ENCODE peak calls at places on chromosomes 3 and 15, in six cellular contexts. One of them, this sample, is unnamed.

GRCh38 chr3:69094467-69095205 is 9.9 kb downstream of the ARL6IP5 start:
- DNase-seq in uterus: no peak
- DNase-seq in endothelial cell: no peak
- DNase-seq in ovary: no peak
- DNase-seq in hepatocyte: no peak
- DNase-seq in heart left ventricle: no peak
- DNase-seq in this sample: no peak

GRCh38 chr15:87871130-87871737 is 385.3 kb downstream of the NTRK3 start:
- DNase-seq in endothelial cell: no peak
- DNase-seq in uterus: no peak
- DNase-seq in ovary: no peak
- DNase-seq in hepatocyte: no peak
- DNase-seq in heart left ventricle: no peak
- DNase-seq in this sample: no peak

GRCh38 chr15:59691194-59691805 is 2.2 kb upstream of the BNIP2 start:
- DNase-seq in hepatocyte: peak; percentile 63
- DNase-seq in ovary: peak; percentile 13
- DNase-seq in heart left ventricle: no peak
- DNase-seq in endothelial cell: peak; percentile 23
- DNase-seq in uterus: peak; percentile 45
- DNase-seq in this sample: no peak

GRCh38 chr3:130971208-130971607 is 55.4 kb downstream of the ASTE1 start:
- DNase-seq in uterus: no peak
- DNase-seq in ovary: no peak
- DNase-seq in heart left ventricle: no peak
- DNase-seq in endothelial cell: no peak
- DNase-seq in hepatocyte: no peak
- DNase-seq in this sample: no peak

GRCh38 chr3:143972495-143973351 is 1.1 kb downstream of the DIPK2A start:
- DNase-seq in uterus: peak; percentile 70
- DNase-seq in endothelial cell: peak; percentile 70
- DNase-seq in heart left ventricle: peak; percentile 64
- DNase-seq in hepatocyte: peak; percentile 86
- DNase-seq in ovary: peak; percentile 56
- DNase-seq in this sample: peak; percentile 74

GRCh38 chr15:75723847-75724660 is 11.4 kb upstream of the CSPG4 start:
- DNase-seq in heart left ventricle: peak; percentile 91
- DNase-seq in uterus: peak; percentile 93
- DNase-seq in ovary: peak; percentile 84
- DNase-seq in endothelial cell: peak; percentile 57
- DNase-seq in hepatocyte: peak; percentile 98
- DNase-seq in this sample: no peak

GRCh38 chr3:100075163-100075562 is 39.1 kb downstream of the FILIP1L start:
- DNase-seq in hepatocyte: no peak
- DNase-seq in uterus: no peak
- DNase-seq in heart left ventricle: no peak
- DNase-seq in endothelial cell: no peak
- DNase-seq in ovary: no peak
- DNase-seq in this sample: no peak

GRCh38 chr3:57006048-57006709 is 54.3 kb upstream of the SPATA12 start:
- DNase-seq in endothelial cell: no peak
- DNase-seq in uterus: no peak
- DNase-seq in hepatocyte: no peak
- DNase-seq in heart left ventricle: no peak
- DNase-seq in ovary: no peak
- DNase-seq in this sample: no peak

GRCh38 chr3:60448668-60449067 is 802.6 kb downstream of the FHIT start:
- DNase-seq in endothelial cell: no peak
- DNase-seq in hepatocyte: peak; percentile 16
- DNase-seq in ovary: no peak
- DNase-seq in uterus: no peak
- DNase-seq in heart left ventricle: no peak
- DNase-seq in this sample: no peak

GRCh38 chr3:66241466-66241865 is 20.7 kb downstream of the SLC25A26 start:
- DNase-seq in heart left ventricle: no peak
- DNase-seq in endothelial cell: no peak
- DNase-seq in ovary: no peak
- DNase-seq in hepatocyte: no peak
- DNase-seq in uterus: no peak
- DNase-seq in this sample: no peak

GRCh38 chr3:63413523-63413922 is 135.4 kb downstream of the SYNPR start:
- DNase-seq in hepatocyte: no peak
- DNase-seq in uterus: no peak
- DNase-seq in endothelial cell: no peak
- DNase-seq in heart left ventricle: no peak
- DNase-seq in ovary: no peak
- DNase-seq in this sample: no peak

GRCh38 chr3:193830791-193831191 is 237.8 kb downstream of the OPA1 start:
- DNase-seq in uterus: no peak
- DNase-seq in ovary: no peak
- DNase-seq in heart left ventricle: no peak
- DNase-seq in endothelial cell: no peak
- DNase-seq in hepatocyte: no peak
- DNase-seq in this sample: no peak

GRCh38 chr3:10697918-10698317 is 118.1 kb upstream of the SLC6A11 start:
- DNase-seq in heart left ventricle: no peak
- DNase-seq in uterus: no peak
- DNase-seq in ovary: no peak
- DNase-seq in hepatocyte: no peak
- DNase-seq in endothelial cell: no peak
- DNase-seq in this sample: no peak

GRCh38 chr15:67715166-67715565 is 110.1 kb upstream of the SKOR1 start:
- DNase-seq in ovary: no peak
- DNase-seq in heart left ventricle: no peak
- DNase-seq in hepatocyte: no peak
- DNase-seq in uterus: no peak
- DNase-seq in endothelial cell: no peak
- DNase-seq in this sample: no peak

GRCh38 chr15:68078365-68078764 is 24.2 kb downstream of the PIAS1 start:
- DNase-seq in endothelial cell: no peak
- DNase-seq in ovary: no peak
- DNase-seq in uterus: no peak
- DNase-seq in heart left ventricle: no peak
- DNase-seq in hepatocyte: no peak
- DNase-seq in this sample: no peak

GRCh38 chr15:31471731-31472430 is 145.2 kb downstream of the KLF13 start:
- DNase-seq in hepatocyte: no peak
- DNase-seq in endothelial cell: no peak
- DNase-seq in uterus: peak; percentile 29
- DNase-seq in heart left ventricle: no peak
- DNase-seq in ovary: no peak
- DNase-seq in this sample: no peak

GRCh38 chr15:52206446-52206845 is 15.3 kb upstream of the GNB5 start:
- DNase-seq in uterus: no peak
- DNase-seq in ovary: no peak
- DNase-seq in hepatocyte: no peak
- DNase-seq in endothelial cell: no peak
- DNase-seq in heart left ventricle: no peak
- DNase-seq in this sample: no peak

GRCh38 chr3:169232863-169233262 is 430.6 kb downstream of the MECOM start:
- DNase-seq in heart left ventricle: no peak
- DNase-seq in endothelial cell: no peak
- DNase-seq in ovary: no peak
- DNase-seq in hepatocyte: no peak
- DNase-seq in uterus: no peak
- DNase-seq in this sample: no peak

GRCh38 chr15:78037328-78037727 is 40.2 kb downstream of the TBC1D2B start:
- DNase-seq in heart left ventricle: no peak
- DNase-seq in hepatocyte: no peak
- DNase-seq in uterus: no peak
- DNase-seq in ovary: no peak
- DNase-seq in endothelial cell: no peak
- DNase-seq in this sample: no peak

GRCh38 chr3:4410174-4410573 is 56.9 kb downstream of the SUMF1 start:
- DNase-seq in heart left ventricle: no peak
- DNase-seq in endothelial cell: no peak
- DNase-seq in hepatocyte: no peak
- DNase-seq in uterus: no peak
- DNase-seq in ovary: no peak
- DNase-seq in this sample: no peak

GRCh38 chr3:54578417-54578816 is 349.4 kb downstream of the LRTM1 start:
- DNase-seq in uterus: no peak
- DNase-seq in ovary: no peak
- DNase-seq in hepatocyte: peak; percentile 13
- DNase-seq in endothelial cell: no peak
- DNase-seq in heart left ventricle: no peak
- DNase-seq in this sample: no peak

DNA sequence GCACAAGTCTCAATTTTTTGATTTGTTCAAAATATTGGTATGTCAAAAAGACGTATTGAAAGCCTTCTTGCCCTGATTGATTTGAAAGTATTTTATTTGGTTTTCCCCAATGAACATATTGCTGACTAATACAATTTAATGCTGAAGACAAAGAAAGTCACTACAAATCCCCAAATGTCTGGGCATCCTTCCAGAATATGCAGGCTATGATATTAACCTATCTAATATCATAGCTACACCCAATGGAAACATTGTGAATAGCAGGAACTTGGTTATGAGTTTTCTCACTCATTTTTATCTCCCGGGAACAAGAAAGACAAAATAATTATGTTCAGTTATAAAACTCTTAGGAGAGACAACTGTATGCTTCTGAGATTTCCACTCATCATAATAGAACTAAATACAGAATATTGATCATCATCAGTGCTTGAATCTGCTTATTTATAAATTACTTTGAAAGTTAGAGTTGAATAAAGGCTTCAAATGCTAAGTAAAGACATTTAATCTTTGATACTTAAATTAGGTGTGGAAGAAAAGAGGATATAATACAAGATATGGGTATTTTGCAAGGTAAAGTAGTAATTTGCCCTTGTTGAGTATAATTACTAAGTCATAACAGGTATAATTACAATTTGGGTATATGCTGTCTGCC is 483.9 kb downstream of the RBMS3 start:
- DNase-seq in endothelial cell: no peak
- DNase-seq in ovary: peak; percentile 15
- DNase-seq in uterus: no peak
- DNase-seq in heart left ventricle: peak; percentile 70
- DNase-seq in hepatocyte: peak; percentile 59
- DNase-seq in this sample: no peak
- TF ChIP-seq CTCF in endothelial cell: no peak
- TF ChIP-seq CTCF in ovary: peak; percentile 85
- TF ChIP-seq CTCF in uterus: peak; percentile 43
- TF ChIP-seq CTCF in heart left ventricle: peak; percentile 63
- TF ChIP-seq CTCF in hepatocyte: peak; percentile 54
- TF ChIP-seq CTCF in this sample: no peak

DNA sequence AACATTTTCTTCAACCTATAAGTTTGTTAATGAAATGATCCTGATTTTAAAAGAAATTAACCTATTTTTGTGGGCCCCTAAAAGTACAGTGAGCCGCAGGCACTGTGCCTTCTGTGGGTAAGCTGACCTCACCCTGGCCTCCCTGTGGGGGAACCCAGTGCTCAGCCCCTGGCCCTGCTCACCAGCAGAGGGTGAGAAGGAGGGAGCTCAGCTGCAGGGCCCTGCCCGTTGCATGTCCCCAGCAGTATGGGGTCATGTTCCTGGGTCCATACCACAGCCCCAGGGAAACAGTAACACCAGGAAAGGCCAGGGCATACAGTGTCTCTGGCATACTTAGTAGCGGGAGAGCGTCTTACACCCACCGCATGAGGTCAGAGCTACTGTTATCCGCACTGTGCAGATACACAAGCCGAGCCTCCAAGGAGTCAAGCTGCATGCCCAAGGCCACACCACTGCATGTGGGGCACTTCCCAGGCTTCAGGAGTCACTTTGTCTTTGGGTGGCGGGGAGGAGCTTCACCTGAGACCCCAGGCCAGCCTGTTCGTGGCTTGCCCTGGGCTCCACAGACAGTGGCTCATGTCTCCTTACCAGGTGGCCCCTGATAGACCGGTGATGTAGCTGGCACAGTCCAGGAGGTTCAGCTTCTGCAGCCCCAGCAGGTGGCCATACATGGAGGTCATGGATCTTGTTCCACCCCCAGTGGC is 22.6 kb upstream of the EHD4 start:
- DNase-seq in endothelial cell: no peak
- DNase-seq in hepatocyte: no peak
- DNase-seq in ovary: no peak
- DNase-seq in uterus: no peak
- DNase-seq in heart left ventricle: no peak
- DNase-seq in this sample: no peak
- TF ChIP-seq CTCF in endothelial cell: no peak
- TF ChIP-seq CTCF in hepatocyte: no peak
- TF ChIP-seq CTCF in ovary: no peak
- TF ChIP-seq CTCF in uterus: no peak
- TF ChIP-seq CTCF in heart left ventricle: no peak
- TF ChIP-seq CTCF in this sample: no peak

DNA sequence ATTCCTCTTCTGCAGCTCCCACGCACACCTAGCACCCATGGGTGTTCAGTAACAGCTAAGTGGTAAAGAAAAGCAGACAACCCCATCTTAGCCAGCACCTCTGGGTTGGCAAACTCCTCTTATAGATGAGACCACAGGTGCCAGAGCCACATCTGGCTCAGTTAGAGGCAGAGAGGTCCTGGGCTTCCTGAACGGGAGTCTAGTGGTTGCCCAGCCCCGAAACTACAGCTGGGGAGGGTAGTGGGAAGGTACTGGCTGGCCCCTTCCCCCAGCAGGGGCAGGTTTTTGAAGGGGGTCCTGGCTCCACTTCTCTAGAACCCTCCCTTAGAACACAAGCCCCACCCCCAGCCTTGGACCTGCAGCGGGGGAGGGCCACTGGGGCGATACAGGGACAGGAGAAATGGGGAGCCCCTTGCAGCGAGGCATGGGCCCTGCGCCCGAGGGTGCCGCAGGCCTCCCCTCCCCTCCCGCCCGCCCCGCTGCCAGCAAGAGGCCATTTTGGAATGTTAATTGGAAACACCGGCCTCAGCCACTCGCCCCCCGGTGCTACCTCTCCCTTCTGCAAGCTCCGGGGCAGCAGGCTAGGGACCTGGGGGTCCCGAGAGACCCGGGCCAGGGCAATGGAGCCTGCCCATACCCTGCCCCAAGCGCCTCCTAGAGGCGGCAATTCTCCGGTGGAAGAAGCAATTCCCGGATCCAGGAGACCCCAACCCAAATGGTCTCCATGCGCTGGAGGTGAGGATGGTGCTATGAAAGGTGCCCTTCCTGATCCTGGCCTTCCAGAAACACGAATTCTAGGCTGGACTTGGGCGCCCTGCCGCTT is 1.5 kb downstream of the DUSP7 start:
- DNase-seq in hepatocyte: no peak
- DNase-seq in endothelial cell: peak; percentile 26
- DNase-seq in uterus: no peak
- DNase-seq in ovary: no peak
- DNase-seq in heart left ventricle: no peak
- DNase-seq in this sample: no peak
- TF ChIP-seq CTCF in hepatocyte: peak; percentile 40
- TF ChIP-seq CTCF in endothelial cell: no peak
- TF ChIP-seq CTCF in uterus: no peak
- TF ChIP-seq CTCF in ovary: no peak
- TF ChIP-seq CTCF in heart left ventricle: peak; percentile 13
- TF ChIP-seq CTCF in this sample: no peak

DNA sequence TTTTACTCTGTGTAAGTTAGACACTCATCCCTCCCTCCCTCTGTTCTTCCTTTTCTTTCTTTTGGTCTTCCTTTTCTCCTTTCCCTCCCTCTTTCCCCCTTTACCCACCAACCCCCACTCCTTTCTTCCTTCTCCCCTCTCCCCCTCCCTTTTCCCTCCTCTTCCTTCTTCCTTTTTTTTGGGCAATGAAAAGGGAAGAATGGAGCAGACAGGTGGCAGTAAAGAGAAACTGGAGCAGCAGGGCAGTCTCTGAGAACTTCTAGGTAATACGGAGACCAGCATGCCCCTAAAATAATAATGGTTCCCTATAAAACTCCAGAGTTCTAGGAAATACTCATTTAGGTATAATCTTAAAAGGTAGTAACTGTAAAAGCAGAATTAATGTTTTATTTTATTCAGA is 11.4 kb upstream of the GPR171 start:
- DNase-seq in heart left ventricle: no peak
- DNase-seq in uterus: no peak
- DNase-seq in hepatocyte: no peak
- DNase-seq in ovary: no peak
- DNase-seq in endothelial cell: no peak
- DNase-seq in this sample: no peak
- TF ChIP-seq CTCF in heart left ventricle: no peak
- TF ChIP-seq CTCF in uterus: no peak
- TF ChIP-seq CTCF in hepatocyte: no peak
- TF ChIP-seq CTCF in ovary: no peak
- TF ChIP-seq CTCF in endothelial cell: no peak
- TF ChIP-seq CTCF in this sample: no peak